ENCODE peak calls at places on chromosomes 6 and 20, in six cellular contexts. One of them, this sample, is unnamed.

GRCh38 chr6:46323312-46323965 is 152.7 kb upstream of the ENPP5 start:
- DNase-seq in dorsolateral prefrontal cortex: no peak
- DNase-seq in astrocyte of the spinal cord: peak; percentile 86
- DNase-seq in cardiac muscle cell: no peak
- DNase-seq in right lobe of liver: no peak
- DNase-seq in heart left ventricle: no peak
- DNase-seq in this sample: peak; percentile 51

GRCh38 chr6:157597461-157598312 is 216.7 kb downstream of the ZDHHC14 start:
- DNase-seq in dorsolateral prefrontal cortex: peak; percentile 42
- DNase-seq in astrocyte of the spinal cord: peak; percentile 41
- DNase-seq in cardiac muscle cell: peak; percentile 46
- DNase-seq in right lobe of liver: peak; percentile 61
- DNase-seq in heart left ventricle: no peak
- DNase-seq in this sample: peak; percentile 30

GRCh38 chr6:125533710-125534397 is 215.6 kb upstream of the HEY2 start:
- DNase-seq in dorsolateral prefrontal cortex: no peak
- DNase-seq in astrocyte of the spinal cord: peak; percentile 6
- DNase-seq in cardiac muscle cell: no peak
- DNase-seq in right lobe of liver: no peak
- DNase-seq in heart left ventricle: no peak
- DNase-seq in this sample: no peak

GRCh38 chr6:30939473-30939872 is 1.3 kb upstream of the MUCL3 start:
- DNase-seq in dorsolateral prefrontal cortex: no peak
- DNase-seq in astrocyte of the spinal cord: no peak
- DNase-seq in cardiac muscle cell: no peak
- DNase-seq in right lobe of liver: no peak
- DNase-seq in heart left ventricle: no peak
- DNase-seq in this sample: no peak

GRCh38 chr20:51541189-51542032 is 1.1 kb downstream of the NFATC2 start:
- DNase-seq in dorsolateral prefrontal cortex: peak; percentile 55
- DNase-seq in astrocyte of the spinal cord: peak; percentile 54
- DNase-seq in cardiac muscle cell: peak; percentile 95
- DNase-seq in right lobe of liver: peak; percentile 83
- DNase-seq in heart left ventricle: peak; percentile 82
- DNase-seq in this sample: peak; percentile 52

GRCh38 chr6:89518352-89519055 is 85.6 kb downstream of the ANKRD6 start:
- DNase-seq in dorsolateral prefrontal cortex: no peak
- DNase-seq in astrocyte of the spinal cord: no peak
- DNase-seq in cardiac muscle cell: no peak
- DNase-seq in right lobe of liver: no peak
- DNase-seq in heart left ventricle: no peak
- DNase-seq in this sample: no peak

GRCh38 chr6:158972241-158973233 is 27.5 kb downstream of the RSPH3 start:
- DNase-seq in dorsolateral prefrontal cortex: no peak
- DNase-seq in astrocyte of the spinal cord: peak; percentile 70
- DNase-seq in cardiac muscle cell: peak; percentile 65
- DNase-seq in right lobe of liver: no peak
- DNase-seq in heart left ventricle: no peak
- DNase-seq in this sample: peak; percentile 17

GRCh38 chr20:49445176-49445575 is 37.3 kb downstream of the KCNB1 start:
- DNase-seq in dorsolateral prefrontal cortex: no peak
- DNase-seq in astrocyte of the spinal cord: no peak
- DNase-seq in cardiac muscle cell: peak; percentile 19
- DNase-seq in right lobe of liver: no peak
- DNase-seq in heart left ventricle: no peak
- DNase-seq in this sample: no peak

GRCh38 chr20:43973671-43974450 is 59.2 kb downstream of the TOX2 start:
- DNase-seq in dorsolateral prefrontal cortex: no peak
- DNase-seq in astrocyte of the spinal cord: no peak
- DNase-seq in cardiac muscle cell: no peak
- DNase-seq in right lobe of liver: peak; percentile 23
- DNase-seq in heart left ventricle: no peak
- DNase-seq in this sample: no peak

GRCh38 chr6:47525330-47526057 is 47.9 kb downstream of the CD2AP start:
- DNase-seq in dorsolateral prefrontal cortex: no peak
- DNase-seq in astrocyte of the spinal cord: no peak
- DNase-seq in cardiac muscle cell: no peak
- DNase-seq in right lobe of liver: no peak
- DNase-seq in heart left ventricle: no peak
- DNase-seq in this sample: no peak

DNA sequence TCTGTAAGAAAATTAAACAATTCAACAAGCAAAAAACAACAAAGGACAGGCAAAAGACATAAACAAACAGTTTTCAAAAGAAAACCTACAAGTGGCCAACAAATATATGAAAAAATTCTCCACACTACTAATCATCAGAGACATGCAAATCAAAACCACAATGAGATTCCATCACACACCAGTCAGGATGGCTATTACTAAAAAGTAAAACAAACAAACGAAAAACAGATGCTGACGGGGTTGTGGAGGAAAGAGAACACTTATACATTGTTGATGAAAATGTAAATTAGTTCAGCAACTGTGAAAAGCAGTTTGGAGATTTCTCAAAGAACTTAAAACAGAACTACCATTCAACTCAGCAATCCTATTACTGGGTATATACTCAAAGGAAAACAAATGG is 537.6 kb downstream of the HDGFL1 start:
- DNase-seq in dorsolateral prefrontal cortex: no peak
- DNase-seq in astrocyte of the spinal cord: peak; percentile 79
- DNase-seq in cardiac muscle cell: no peak
- DNase-seq in right lobe of liver: no peak
- DNase-seq in heart left ventricle: no peak
- DNase-seq in this sample: peak; percentile 74
- TF ChIP-seq CTCF in dorsolateral prefrontal cortex: no peak
- TF ChIP-seq CTCF in astrocyte of the spinal cord: no peak
- TF ChIP-seq CTCF in cardiac muscle cell: no peak
- TF ChIP-seq CTCF in right lobe of liver: no peak
- TF ChIP-seq CTCF in heart left ventricle: no peak
- TF ChIP-seq CTCF in this sample: no peak

DNA sequence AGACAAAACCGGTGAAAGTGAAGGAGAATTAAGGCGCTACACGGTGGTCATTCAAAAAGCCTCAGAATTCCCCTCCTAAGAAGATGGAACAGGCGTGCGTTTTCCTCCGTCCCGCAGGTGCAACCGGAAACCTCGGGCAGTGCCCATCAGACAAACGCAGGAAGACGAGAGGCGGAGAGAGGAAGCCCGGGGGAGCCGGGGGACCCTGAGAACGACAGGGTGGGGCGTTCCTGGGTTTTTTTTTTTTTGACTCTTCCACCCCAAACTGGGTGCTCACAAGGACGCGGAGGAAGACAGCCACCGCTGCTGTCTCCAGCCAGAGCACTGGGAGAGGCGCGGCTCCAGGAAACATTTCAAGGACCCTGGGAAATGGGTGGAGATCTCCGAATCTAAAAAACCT is 25.4 kb downstream of the TTLL2 start:
- DNase-seq in dorsolateral prefrontal cortex: no peak
- DNase-seq in astrocyte of the spinal cord: no peak
- DNase-seq in cardiac muscle cell: no peak
- DNase-seq in right lobe of liver: no peak
- DNase-seq in heart left ventricle: no peak
- DNase-seq in this sample: no peak
- H3K4me3 ChIP-seq in dorsolateral prefrontal cortex: peak overlapping the region; percentile 64
- H3K4me3 ChIP-seq in astrocyte of the spinal cord: peak overlapping the region; percentile 34
- H3K4me3 ChIP-seq in cardiac muscle cell: peak overlapping the region; percentile 29
- H3K4me3 ChIP-seq in right lobe of liver: no peak overlapping the region
- H3K4me3 ChIP-seq in heart left ventricle: no peak overlapping the region
- H3K4me3 ChIP-seq in this sample: no peak overlapping the region

GRCh38 chr6:33013608-33014007 is 4.2 kb upstream of the HLA-DOA start:
- DNase-seq in dorsolateral prefrontal cortex: no peak
- DNase-seq in astrocyte of the spinal cord: no peak
- DNase-seq in cardiac muscle cell: no peak
- DNase-seq in right lobe of liver: no peak
- DNase-seq in heart left ventricle: no peak
- DNase-seq in this sample: no peak
- TF ChIP-seq CTCF in dorsolateral prefrontal cortex: no peak
- TF ChIP-seq CTCF in astrocyte of the spinal cord: no peak
- TF ChIP-seq CTCF in cardiac muscle cell: no peak
- TF ChIP-seq CTCF in right lobe of liver: no peak
- TF ChIP-seq CTCF in heart left ventricle: no peak
- TF ChIP-seq CTCF in this sample: no peak

DNA sequence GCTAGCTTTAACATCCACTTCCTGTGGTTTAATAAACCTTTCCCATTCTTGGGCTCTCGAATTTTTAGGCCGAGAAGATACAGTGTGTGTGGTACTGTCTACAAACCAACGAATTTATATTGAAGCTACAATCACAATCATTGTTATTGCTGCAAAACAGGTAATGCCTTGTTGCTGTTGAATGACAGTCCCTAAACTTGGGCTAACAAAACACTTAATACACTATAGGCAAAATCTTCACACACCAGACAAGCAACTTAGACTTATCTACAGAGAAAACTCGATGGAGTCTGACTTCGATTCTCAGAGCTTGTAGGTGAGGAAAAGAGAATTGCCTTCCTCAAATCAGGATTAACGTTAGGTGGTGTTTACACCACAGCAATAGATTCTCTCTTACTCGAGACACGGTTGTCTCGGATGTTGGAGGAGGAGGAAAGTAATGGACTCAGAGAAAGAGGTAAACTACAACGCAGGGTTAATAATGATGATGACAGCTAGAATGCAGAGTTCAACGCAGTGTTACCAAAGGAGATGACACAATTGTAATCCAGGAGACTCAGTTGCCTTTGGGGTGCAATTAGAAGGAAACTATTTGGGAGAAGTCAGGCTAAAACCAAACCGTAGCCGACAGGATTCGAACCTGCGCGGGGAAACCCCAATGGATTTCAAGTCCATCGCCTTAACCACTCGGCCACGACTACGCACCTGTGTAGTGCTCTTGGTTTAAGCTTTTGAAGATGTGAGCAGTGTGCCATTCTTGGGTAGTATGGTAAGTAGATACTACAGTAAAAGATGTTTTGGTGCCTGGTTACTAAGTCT is 32.5 kb upstream of the ZNF184 start:
- DNase-seq in dorsolateral prefrontal cortex: no peak
- DNase-seq in astrocyte of the spinal cord: peak; percentile 38
- DNase-seq in cardiac muscle cell: peak; percentile 13
- DNase-seq in right lobe of liver: no peak
- DNase-seq in heart left ventricle: no peak
- DNase-seq in this sample: peak; percentile 58
- H3K4me3 ChIP-seq in dorsolateral prefrontal cortex: no peak overlapping the region
- H3K4me3 ChIP-seq in astrocyte of the spinal cord: no peak overlapping the region
- H3K4me3 ChIP-seq in cardiac muscle cell: no peak overlapping the region
- H3K4me3 ChIP-seq in right lobe of liver: no peak overlapping the region
- H3K4me3 ChIP-seq in heart left ventricle: no peak overlapping the region
- H3K4me3 ChIP-seq in this sample: no peak overlapping the region

GRCh38 chr6:33822575-33823395 is 19.0 kb upstream of the MLN start:
- DNase-seq in dorsolateral prefrontal cortex: no peak
- DNase-seq in astrocyte of the spinal cord: no peak
- DNase-seq in cardiac muscle cell: peak; percentile 39
- DNase-seq in right lobe of liver: no peak
- DNase-seq in heart left ventricle: no peak
- DNase-seq in this sample: peak; percentile 23
- TF ChIP-seq CTCF in dorsolateral prefrontal cortex: peak; percentile 17
- TF ChIP-seq CTCF in astrocyte of the spinal cord: peak; percentile 35
- TF ChIP-seq CTCF in cardiac muscle cell: peak; percentile 31
- TF ChIP-seq CTCF in right lobe of liver: no peak
- TF ChIP-seq CTCF in heart left ventricle: no peak
- TF ChIP-seq CTCF in this sample: peak; percentile 3

This sample was measured in foreskin fibroblast.